ENCODE peak calls at places on chromosomes 11 and 22, in eight cellular contexts. I is stomach, D is left ventricle myocardium inferior, J is kidney epithelial cell, G is astrocyte of the spinal cord, P is cardiac muscle cell, V is pancreas, S is mucosa of descending colon. Y is an unnamed sample.

GRCh38 chr11:33668468-33668825 is 32.2 kb downstream of the C11orf91 start:
- DNase-seq in G (peak), D (no peak), S (no peak), V (no peak), J (no peak), I (no peak), P (no peak), Y (no peak)

GRCh38 chr22:37186997-37187522 is 987 bp downstream of the C1QTNF6 start:
- DNase-seq in J (no peak), V (no peak), G (no peak), I (no peak), D (peak), P (no peak), S (peak), Y (no peak)

GRCh38 chr22:37043214-37043827 is 8.2 kb upstream of the KCTD17 start:
- DNase-seq in I (no peak), G (no peak), S (peak), J (no peak), P (no peak), V (no peak), D (no peak), Y (no peak)

GRCh38 chr11:35165416-35166368 is 26.7 kb downstream of the CD44 start:
- DNase-seq in J (no peak), G (peak), D (no peak), V (no peak), P (no peak), S (no peak), I (peak), Y (no peak)

GRCh38 chr11:33684003-33684715 is 16.5 kb downstream of the C11orf91 start:
- DNase-seq in G (no peak), D (no peak), S (no peak), P (no peak), V (no peak), J (no peak), I (no peak), Y (no peak)

GRCh38 chr11:380095-380480 is 10.8 kb downstream of the B4GALNT4 start:
- DNase-seq in G (no peak), P (no peak), D (no peak), S (no peak), J (no peak), V (peak), I (no peak), Y (no peak)

GRCh38 chr11:120134106-120134930 is 3.6 kb downstream of the TRIM29 start:
- DNase-seq in G (no peak), P (no peak), D (peak), J (no peak), I (peak), S (peak), V (no peak), Y (no peak)

GRCh38 chr22:35516723-35517122 is 23.9 kb upstream of the RASD2 start:
- DNase-seq in P (no peak), D (no peak), S (no peak), J (no peak), V (no peak), G (no peak), I (no peak), Y (no peak)

GRCh38 chr11:47524200-47524874 is 28.6 kb downstream of the CELF1 start:
- DNase-seq in S (no peak), V (no peak), G (peak), D (peak), P (peak), J (no peak), I (peak), Y (no peak)

GRCh38 chr22:39108487-39108886 is 11.4 kb downstream of the APOBEC3H start:
- DNase-seq in J (no peak), I (no peak), S (no peak), P (no peak), G (no peak), D (no peak), V (no peak), Y (no peak)

GRCh38 chr11:70868341-70868885 is 384.0 kb downstream of the SHANK2 start:
- DNase-seq in J (no peak), P (no peak), I (no peak), S (no peak), D (no peak), G (no peak), V (no peak), Y (no peak)

GRCh38 chr11:68969386-68969785 is 11.4 kb downstream of the MRGPRD start:
- DNase-seq in J (no peak), V (no peak), G (no peak), P (no peak), D (no peak), I (no peak), S (no peak), Y (no peak)

GRCh38 chr11:31114437-31114836 is 255.1 kb downstream of the DCDC1 start:
- DNase-seq in G (no peak), S (no peak), V (no peak), I (no peak), P (no peak), J (peak), D (no peak), Y (no peak)

GRCh38 chr11:115267228-115267627 is 237.0 kb downstream of the CADM1 start:
- DNase-seq in V (no peak), J (no peak), P (peak), D (no peak), I (no peak), G (no peak), S (no peak), Y (no peak)

GRCh38 chr11:70568504-70569172 is 170.3 kb downstream of the CTTN start:
- DNase-seq in D (peak), G (peak), P (peak), J (no peak), S (peak), I (no peak), V (no peak), Y (no peak)

GRCh38 chr11:44774131-44774530 is 47.4 kb downstream of the TSPAN18 start:
- DNase-seq in S (peak), P (peak), I (peak), D (peak), J (no peak), G (no peak), V (no peak), Y (no peak)

GRCh38 chr11:15145151-15145550 is 30.4 kb downstream of the INSC start:
- DNase-seq in P (no peak), J (no peak), V (no peak), G (no peak), S (no peak), D (no peak), I (no peak), Y (no peak)

GRCh38 chr11:59186130-59186594 is 14.2 kb downstream of the DTX4 start:
- DNase-seq in V (peak), D (no peak), G (no peak), J (no peak), I (peak), P (no peak), S (peak), Y (no peak)

GRCh38 chr11:129639300-129639699 is 176.3 kb upstream of the TMEM45B start:
- DNase-seq in V (no peak), S (no peak), G (peak), J (peak), P (no peak), I (no peak), D (no peak), Y (peak)

GRCh38 chr22:36413022-36413770 is 25.4 kb upstream of the MYH9 start:
- DNase-seq in V (no peak), S (no peak), G (no peak), P (peak), J (no peak), D (no peak), I (no peak), Y (no peak)

GRCh38 chr11:121122328-121122727 is 21.3 kb downstream of the TECTA start:
- DNase-seq in D (no peak), J (no peak), I (no peak), P (no peak), V (no peak), G (no peak), S (no peak), Y (no peak)

GRCh38 chr11:64703048-64703447 is 19.9 kb downstream of the NRXN2 start:
- DNase-seq in D (no peak), I (no peak), G (no peak), V (no peak), S (no peak), J (no peak), P (no peak), Y (no peak)

DNA sequence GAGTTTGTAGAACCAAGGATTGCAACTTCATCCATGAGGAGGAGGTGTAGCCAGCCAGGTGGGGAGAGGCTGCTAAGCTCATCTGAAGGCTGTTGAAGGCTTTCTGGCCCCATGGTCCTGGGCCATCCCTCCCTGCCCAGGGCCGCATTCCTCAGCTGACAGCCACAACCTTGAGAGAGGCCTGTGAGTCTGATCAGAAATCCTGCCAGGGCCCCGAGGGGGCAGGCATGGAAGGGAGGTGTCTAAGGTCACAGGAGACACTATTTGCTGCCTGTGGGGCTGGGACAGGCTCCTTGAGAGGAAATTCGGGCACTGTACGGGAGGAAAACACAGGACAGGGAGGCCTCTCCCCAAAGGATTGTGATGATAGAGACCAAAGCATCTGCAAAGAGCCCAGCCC is 88.1 kb upstream of the IGLL5 start:
- DNase-seq in D (no peak), S (no peak), V (no peak), G (no peak), P (no peak), J (no peak), I (no peak), Y (no peak)
- TF ChIP-seq CTCF in D (no peak), S (no peak), V (no peak), G (no peak), P (no peak), J (no peak), I (no peak), Y (no peak)

DNA sequence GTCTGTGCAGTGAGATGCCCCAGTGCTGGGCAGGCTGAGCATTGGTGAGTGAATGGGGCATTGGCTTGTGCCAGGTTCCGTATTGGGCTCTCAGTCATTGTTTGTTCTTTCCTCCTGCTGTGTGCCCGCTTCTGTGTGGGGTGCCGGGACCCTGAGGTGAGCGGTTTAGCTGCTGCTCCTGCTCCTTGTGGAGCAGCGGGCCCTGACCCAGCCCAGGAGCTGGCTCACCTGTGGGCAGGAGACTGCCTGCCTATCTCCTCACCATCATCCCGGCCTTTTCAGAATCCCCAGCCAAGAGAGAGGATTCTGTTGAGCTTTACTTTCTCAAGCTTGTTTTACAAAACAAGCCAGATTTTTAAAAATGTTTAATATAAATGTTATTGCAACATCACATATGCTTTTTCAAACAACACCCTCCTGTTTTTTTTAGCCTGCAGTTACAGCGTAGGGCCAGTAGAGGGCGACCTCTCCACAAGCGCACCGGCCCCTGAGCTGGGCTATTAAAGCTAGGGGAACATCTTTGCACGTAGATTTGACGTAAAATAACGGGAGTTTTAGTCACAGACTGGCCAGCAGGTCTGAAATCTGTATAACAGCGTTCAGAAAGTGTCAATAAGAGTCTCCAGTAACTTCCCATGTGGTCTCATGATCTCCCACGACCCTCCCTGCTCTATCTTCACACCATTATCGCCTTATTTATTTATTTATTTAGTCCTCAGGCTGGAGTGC is 25.1 kb upstream of the RELT start:
- DNase-seq in I (peak), D (peak), J (no peak), G (peak), S (peak), P (peak), V (no peak), Y (no peak)
- TF ChIP-seq CTCF in I (peak), D (peak), J (peak), G (peak), S (peak), P (peak), V (peak), Y (peak)

DNA sequence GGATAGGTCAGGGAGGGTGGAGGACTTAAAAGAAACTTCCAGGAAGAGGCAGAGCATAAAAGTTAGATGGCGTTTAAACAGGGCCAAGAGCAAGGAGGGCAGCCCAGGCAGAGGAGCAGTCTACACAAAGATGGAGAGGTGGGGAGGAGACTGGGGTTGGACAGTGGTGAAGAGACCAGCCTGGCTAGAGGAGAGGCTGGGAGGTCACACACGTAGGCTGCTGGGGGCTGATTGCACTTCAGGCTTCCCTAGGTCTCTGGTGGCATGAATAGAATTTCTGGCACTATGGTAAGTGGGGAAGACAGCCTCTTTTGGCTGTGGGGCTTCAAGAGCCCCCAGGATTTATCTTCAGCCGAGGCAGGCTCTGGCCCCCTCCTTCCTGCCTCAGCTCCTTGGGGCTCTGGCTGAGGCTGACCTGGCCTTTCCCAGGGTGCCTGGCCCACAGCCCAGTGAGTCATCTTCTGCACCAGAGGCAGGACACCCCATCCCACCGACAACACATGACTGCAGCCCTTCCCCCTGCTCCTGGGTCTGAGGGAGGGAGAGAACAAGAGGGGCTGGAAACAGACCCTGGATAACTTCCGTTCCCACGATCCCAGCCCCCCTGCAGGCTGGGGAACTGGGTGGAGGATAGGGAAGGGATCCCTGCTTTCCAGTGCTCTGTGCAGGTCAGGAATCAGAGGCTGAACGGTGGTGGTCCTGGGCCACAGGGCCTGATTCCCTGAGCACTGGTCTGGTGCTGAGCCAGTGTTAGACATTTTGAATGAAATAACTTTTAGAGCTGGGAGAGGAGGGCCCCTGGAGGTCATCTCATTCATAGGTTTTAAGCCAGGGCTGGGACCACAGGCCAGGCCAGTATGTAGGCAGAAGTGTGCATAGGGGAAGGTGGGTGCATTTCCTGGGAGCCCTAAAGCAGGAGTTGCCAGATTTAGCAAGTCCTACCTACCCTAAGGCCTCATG is 26.4 kb downstream of the ARHGEF17 start:
- DNase-seq in V (peak), G (peak), S (peak), I (peak), J (peak), D (peak), P (peak), Y (no peak)
- TF ChIP-seq CTCF in V (no peak), G (peak), S (no peak), I (no peak), J (no peak), D (no peak), P (no peak), Y (no peak)

DNA sequence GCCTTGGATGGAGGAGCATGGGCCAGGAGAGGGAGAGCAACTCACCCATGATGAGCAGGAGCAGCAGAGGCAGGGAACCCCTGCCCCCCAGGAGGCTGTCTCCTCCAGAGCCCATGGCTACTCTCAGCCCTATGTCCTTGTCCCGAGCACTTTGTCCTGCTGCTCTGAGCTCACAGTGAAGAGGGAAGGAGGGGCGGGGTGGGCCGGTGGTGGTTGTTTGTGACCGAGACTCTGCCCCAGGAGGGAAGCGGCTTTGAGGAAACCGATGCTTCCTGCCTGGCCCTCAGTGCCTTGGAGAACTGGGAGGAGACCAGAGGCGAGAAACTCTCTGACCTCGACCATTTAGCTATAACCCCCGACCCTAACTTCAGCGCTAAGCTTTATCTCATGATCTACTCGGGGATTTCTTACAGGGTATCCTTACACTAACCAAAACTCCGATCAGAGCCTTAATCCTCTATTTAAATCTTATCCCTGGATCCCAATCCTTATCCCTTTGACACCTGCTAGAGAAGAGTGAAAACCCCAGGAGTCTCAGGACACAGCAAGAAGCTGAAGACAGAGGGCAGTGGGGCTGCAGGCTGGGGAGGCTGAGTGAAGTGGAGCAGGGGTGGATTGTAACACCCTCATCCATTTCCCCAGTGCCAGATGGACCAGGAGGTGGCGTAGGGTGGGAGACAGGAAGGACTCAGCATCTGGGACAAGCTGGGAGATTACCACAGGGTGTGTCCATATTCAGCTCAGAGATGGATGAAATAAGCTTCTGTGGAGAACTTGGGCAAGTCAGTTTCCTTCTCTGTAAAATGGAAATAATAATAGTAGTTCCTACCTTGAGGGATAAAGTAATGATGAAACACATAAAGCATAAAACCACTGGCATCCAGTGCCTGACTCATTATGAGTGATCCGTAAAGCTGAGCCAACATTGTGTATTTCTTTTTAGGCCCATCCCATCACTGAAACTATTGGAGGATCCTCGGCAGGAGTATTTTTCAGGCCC is at the start of gene ROBO4:
- DNase-seq in G (peak), J (peak), P (no peak), I (no peak), V (no peak), D (peak), S (no peak), Y (peak)
- TF ChIP-seq CTCF in G (peak), J (peak), P (peak), I (no peak), V (no peak), D (peak), S (no peak), Y (no peak)

GRCh38 chr11:20015101-20015500 is 145.2 kb downstream of the DBX1 start:
- DNase-seq in P (no peak), G (no peak), S (no peak), J (no peak), V (no peak), I (no peak), D (no peak), Y (no peak)
- TF ChIP-seq CTCF in P (no peak), G (no peak), S (no peak), J (no peak), V (no peak), I (no peak), D (no peak), Y (no peak)